ENCODE peak calls at places on chromosomes 3 and 15, in eight cellular contexts. F, B, V, Q, I, S, U and T are unnamed samples.
A peak's percentile ranks its signal among the peaks of the same experiment; 100 is the strongest.

GRCh38 chr15:68644088-68644904 is 65.5 kb downstream of the CORO2B start:
- DNase-seq in F (no peak), V (peak; percentile 58), I (no peak), B (no peak), S (no peak), Q (no peak), U (peak; percentile 37), T (no peak)

GRCh38 chr3:100352296-100353178 is 18.0 kb downstream of the NIT2 start:
- DNase-seq in F (no peak), Q (no peak), B (no peak), U (no peak), I (no peak), S (no peak), V (no peak), T (no peak)

GRCh38 chr3:62604301-62604700 is 231.0 kb upstream of the FEZF2 start:
- DNase-seq in I (no peak), S (no peak), Q (no peak), U (no peak), F (no peak), B (no peak), V (no peak), T (no peak)

GRCh38 chr3:16334909-16335308 is 69.9 kb downstream of the OXNAD1 start:
- DNase-seq in Q (no peak), V (no peak), I (no peak), S (no peak), U (no peak), F (no peak), B (no peak), T (no peak)

GRCh38 chr3:195015021-195015420 is 255.9 kb downstream of the XXYLT1 start:
- DNase-seq in S (no peak), Q (no peak), U (peak; percentile 15), I (no peak), B (no peak), F (no peak), V (no peak), T (no peak)

GRCh38 chr3:122974764-122975162 is 52.8 kb downstream of the SEMA5B start:
- DNase-seq in Q (no peak), S (peak; percentile 83), V (peak; percentile 76), U (no peak), I (no peak), B (no peak), F (no peak), T (no peak)

GRCh38 chr3:189298469-189299375 is 127.0 kb downstream of the TPRG1 start:
- DNase-seq in S (no peak), B (no peak), Q (no peak), I (no peak), F (no peak), U (no peak), V (no peak), T (no peak)

GRCh38 chr3:64462203-64463120 is 225.3 kb downstream of the ADAMTS9 start:
- DNase-seq in V (no peak), F (no peak), B (no peak), U (no peak), Q (no peak), I (no peak), S (no peak), T (no peak)

GRCh38 chr3:71328917-71329316 is 254.6 kb downstream of the FOXP1 start:
- DNase-seq in Q (no peak), V (no peak), B (no peak), I (no peak), S (no peak), U (no peak), F (no peak), T (no peak)

GRCh38 chr15:50315814-50316630 is 39.0 kb downstream of the GABPB1 start:
- DNase-seq in V (peak; percentile 30), S (no peak), B (no peak), I (no peak), Q (peak; percentile 62), U (no peak), F (no peak), T (peak; percentile 35)

GRCh38 chr3:98534734-98535133 is 3.0 kb downstream of the GPR15 start:
- DNase-seq in F (no peak), I (no peak), S (no peak), V (no peak), B (no peak), Q (no peak), U (no peak), T (no peak)
- H3K4me3 ChIP-seq in F (no peak overlapping the region), I (no peak overlapping the region), S (no peak overlapping the region), V (no peak overlapping the region), B (no peak overlapping the region), Q (no peak overlapping the region), U (no peak overlapping the region), T (no peak overlapping the region)

GRCh38 chr15:69648775-69649735 is 196.4 kb downstream of the RPLP1 start:
- DNase-seq in U (peak; percentile 68), V (peak; percentile 87), B (no peak), Q (peak; percentile 87), S (no peak), I (no peak), F (no peak), T (no peak)
- H3K27me3 ChIP-seq in U (peaks cover 8% of the 10 kb centered on the region), V (no peaks in the 10 kb centered on the region), B (peaks cover 7% of the 10 kb centered on the region), Q (no peaks in the 10 kb centered on the region), S (no peaks in the 10 kb centered on the region), I (peaks cover 17% of the 10 kb centered on the region), F (peaks cover 7% of the 10 kb centered on the region), T (no peaks in the 10 kb centered on the region)

DNA sequence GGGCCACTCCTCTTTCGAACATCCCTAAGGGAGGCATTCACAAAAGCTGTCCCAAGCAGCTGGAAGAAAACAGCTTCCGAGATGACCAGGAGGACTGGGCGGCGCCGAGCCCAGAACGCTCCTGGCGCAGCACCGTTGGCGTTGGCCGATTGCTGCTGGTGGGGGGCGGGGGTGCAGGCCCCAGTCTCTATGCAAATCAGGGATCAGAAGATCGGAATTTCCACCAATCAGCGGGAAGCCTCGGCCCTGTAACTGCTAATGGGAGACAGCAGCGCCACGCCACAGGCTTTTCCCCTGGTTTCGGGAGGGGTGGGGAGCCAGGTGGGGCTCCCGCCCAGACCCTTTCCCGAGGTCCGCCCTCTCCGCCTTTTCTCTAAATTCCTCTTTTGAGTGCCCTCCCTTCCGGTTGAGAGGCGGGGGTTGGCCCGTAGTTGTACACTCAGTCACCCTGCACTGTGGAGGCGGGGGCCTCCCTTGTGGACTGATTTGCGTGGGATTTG is 27.0 kb downstream of the HMCES start:
- DNase-seq in Q (peak; percentile 100), V (peak; percentile 99), I (peak; percentile 85), B (peak; percentile 80), F (peak; percentile 85), S (peak; percentile 87), U (peak; percentile 97), T (no peak)
- H3K27ac ChIP-seq in Q (peak overlapping the region; percentile 94), V (peak overlapping the region; percentile 88), I (no peak overlapping the region), B (no peak overlapping the region), F (peak overlapping the region; percentile 78), S (peak overlapping the region; percentile 59), U (peak overlapping the region; percentile 71), T (peak overlapping the region; percentile 44)

GRCh38 chr3:171511450-171511849 is 51.2 kb upstream of the TNIK start:
- DNase-seq in U (no peak), Q (no peak), S (no peak), V (peak; percentile 7), B (no peak), F (no peak), I (no peak), T (no peak)
- H3K4me3 ChIP-seq in U (no peak overlapping the region), Q (no peak overlapping the region), S (no peak overlapping the region), V (no peak overlapping the region), B (no peak overlapping the region), F (no peak overlapping the region), I (no peak overlapping the region), T (no peak overlapping the region)

DNA sequence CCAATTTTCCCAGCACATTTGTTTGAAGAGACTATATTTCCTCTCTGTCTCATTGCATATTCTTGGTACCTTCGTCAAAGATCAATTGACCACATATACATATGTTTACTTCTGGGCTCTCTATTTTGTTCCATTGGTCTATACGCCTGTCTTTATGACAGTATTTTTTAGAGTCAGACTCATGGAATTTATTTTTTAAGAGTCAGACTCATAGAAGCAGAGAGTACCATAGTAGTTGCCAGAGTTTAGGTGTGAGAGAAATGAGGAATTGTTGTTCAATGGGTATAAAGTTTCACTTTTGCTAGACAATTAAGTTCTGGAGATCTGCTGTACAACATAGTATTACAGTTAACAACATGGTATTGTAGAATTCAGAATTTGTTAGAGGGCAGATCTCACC is 27.1 kb downstream of the PLA2G4F start:
- DNase-seq in V (no peak), S (no peak), I (no peak), U (no peak), Q (no peak), B (no peak), F (no peak), T (no peak)
- H3K27me3 ChIP-seq in V (no peaks in the 10 kb centered on the region), S (no peaks in the 10 kb centered on the region), I (peaks cover 6% of the 10 kb centered on the region), U (no peaks in the 10 kb centered on the region), Q (no peaks in the 10 kb centered on the region), B (peaks cover 13% of the 10 kb centered on the region), F (peaks cover 32% of the 10 kb centered on the region), T (no peaks in the 10 kb centered on the region)

GRCh38 chr3:81443948-81444347 is 317.5 kb downstream of the GBE1 start:
- DNase-seq in S (no peak), V (no peak), U (no peak), Q (no peak), F (no peak), I (no peak), B (no peak), T (no peak)
- H3K27ac ChIP-seq in S (no peak overlapping the region), V (no peak overlapping the region), U (no peak overlapping the region), Q (no peak overlapping the region), F (no peak overlapping the region), I (no peak overlapping the region), B (no peak overlapping the region), T (no peak overlapping the region)

GRCh38 chr3:124837065-124837464 is 50.1 kb downstream of the ITGB5 start:
- DNase-seq in S (peak; percentile 60), Q (no peak), I (no peak), V (no peak), F (no peak), U (no peak), B (no peak), T (no peak)

GRCh38 chr3:124836448-124836847 is 50.7 kb downstream of the ITGB5 start:
- DNase-seq in S (no peak), V (no peak), U (no peak), Q (no peak), B (no peak), F (no peak), I (no peak), T (no peak)

GRCh38 chr3:124838963-124839362 is 48.2 kb downstream of the ITGB5 start:
- DNase-seq in V (no peak), Q (no peak), I (no peak), U (no peak), S (no peak), F (no peak), B (no peak), T (no peak)

GRCh38 chr3:124839896-124840295 is 47.3 kb downstream of the ITGB5 start:
- DNase-seq in U (no peak), B (no peak), V (no peak), S (no peak), I (no peak), Q (no peak), F (no peak), T (no peak)

GRCh38 chr3:124837730-124838186 is 49.4 kb downstream of the ITGB5 start:
- DNase-seq in U (no peak), I (peak; percentile 82), B (peak; percentile 81), Q (no peak), V (peak; percentile 60), S (peak; percentile 87), F (peak; percentile 43), T (no peak)
- H3K4me3 ChIP-seq in U (no peak overlapping the region), I (no peak overlapping the region), B (no peak overlapping the region), Q (no peak overlapping the region), V (no peak overlapping the region), S (no peak overlapping the region), F (no peak overlapping the region), T (no peak overlapping the region)

DNA sequence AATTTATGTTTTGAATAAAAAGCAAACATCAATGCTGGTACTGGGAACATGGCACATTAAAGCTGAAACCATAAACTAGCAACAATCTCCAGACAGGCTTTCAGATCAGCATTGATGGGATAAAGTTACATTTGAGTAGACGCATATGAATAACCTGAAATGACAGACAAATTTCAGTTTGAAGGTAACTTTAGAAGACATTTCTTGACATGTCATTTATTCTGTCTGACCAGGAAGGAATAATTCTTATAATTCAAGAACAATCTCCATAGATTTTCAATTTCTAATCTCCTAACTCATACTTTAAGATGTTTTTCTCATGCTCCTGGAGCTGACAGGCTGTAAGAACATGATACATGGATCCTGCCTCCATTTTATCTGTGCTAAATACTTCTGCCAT is 69.8 kb downstream of the PLCH1 start:
- DNase-seq in U (no peak), Q (no peak), I (no peak), V (no peak), F (no peak), B (no peak), S (no peak), T (no peak)
- H3K27me3 ChIP-seq in U (no peaks in the 10 kb centered on the region), Q (no peaks in the 10 kb centered on the region), I (no peaks in the 10 kb centered on the region), V (no peaks in the 10 kb centered on the region), F (no peaks in the 10 kb centered on the region), B (no peaks in the 10 kb centered on the region), S (no peaks in the 10 kb centered on the region), T (no peaks in the 10 kb centered on the region)